ENCODE peak calls at places on chromosomes 2 and 18, in six cellular contexts. One of them, this sample, is unnamed.

GRCh38 chr2:111186933-111187332 is 66.2 kb downstream of the BCL2L11 start:
- DNase-seq in lower lobe of right lung: no peak
- DNase-seq in ovary: no peak
- DNase-seq in DND-41: no peak
- DNase-seq in right lobe of liver: no peak
- DNase-seq in hepatocyte: no peak
- DNase-seq in this sample: no peak

GRCh38 chr18:61901334-61901986 is 8.7 kb upstream of the RNF152 start:
- DNase-seq in lower lobe of right lung: no peak
- DNase-seq in ovary: peak; percentile 37
- DNase-seq in DND-41: peak; percentile 50
- DNase-seq in right lobe of liver: no peak
- DNase-seq in hepatocyte: peak; percentile 73
- DNase-seq in this sample: peak; percentile 56

GRCh38 chr2:207530160-207531023 is 630 bp downstream of the CREB1 start:
- DNase-seq in lower lobe of right lung: peak; percentile 67
- DNase-seq in ovary: peak; percentile 41
- DNase-seq in DND-41: peak; percentile 65
- DNase-seq in right lobe of liver: peak; percentile 71
- DNase-seq in hepatocyte: peak; percentile 54
- DNase-seq in this sample: peak; percentile 58

GRCh38 chr2:241702405-241703127 is 727 bp downstream of the ING5 start:
- DNase-seq in lower lobe of right lung: peak; percentile 87
- DNase-seq in ovary: peak; percentile 85
- DNase-seq in DND-41: peak; percentile 84
- DNase-seq in right lobe of liver: peak; percentile 94
- DNase-seq in hepatocyte: peak; percentile 95
- DNase-seq in this sample: peak; percentile 84

GRCh38 chr2:123993728-123994323 is 31.3 kb upstream of the CNTNAP5 start:
- DNase-seq in lower lobe of right lung: no peak
- DNase-seq in ovary: no peak
- DNase-seq in DND-41: peak; percentile 4
- DNase-seq in right lobe of liver: no peak
- DNase-seq in hepatocyte: peak; percentile 58
- DNase-seq in this sample: peak; percentile 38

GRCh38 chr2:218400167-218400929 is 680 bp downstream of the CTDSP1 start:
- DNase-seq in lower lobe of right lung: peak; percentile 76
- DNase-seq in ovary: peak; percentile 57
- DNase-seq in DND-41: peak; percentile 67
- DNase-seq in right lobe of liver: peak; percentile 75
- DNase-seq in hepatocyte: peak; percentile 56
- DNase-seq in this sample: peak; percentile 57

GRCh38 chr2:9424447-9425164 is 1.2 kb downstream of the CPSF3 start:
- DNase-seq in lower lobe of right lung: no peak
- DNase-seq in ovary: no peak
- DNase-seq in DND-41: no peak
- DNase-seq in right lobe of liver: no peak
- DNase-seq in hepatocyte: no peak
- DNase-seq in this sample: no peak

GRCh38 chr2:50719837-50720694 is 311.9 kb downstream of the NRXN1 start:
- DNase-seq in lower lobe of right lung: no peak
- DNase-seq in ovary: no peak
- DNase-seq in DND-41: no peak
- DNase-seq in right lobe of liver: no peak
- DNase-seq in hepatocyte: no peak
- DNase-seq in this sample: no peak

GRCh38 chr18:39839782-39840181 is 2115.3 kb upstream of the PIK3C3 start:
- DNase-seq in lower lobe of right lung: no peak
- DNase-seq in ovary: no peak
- DNase-seq in DND-41: no peak
- DNase-seq in right lobe of liver: no peak
- DNase-seq in hepatocyte: no peak
- DNase-seq in this sample: no peak

GRCh38 chr2:98727758-98728718 is 2.9 kb downstream of the MGAT4A start:
- DNase-seq in lower lobe of right lung: no peak
- DNase-seq in ovary: no peak
- DNase-seq in DND-41: peak; percentile 33
- DNase-seq in right lobe of liver: no peak
- DNase-seq in hepatocyte: no peak
- DNase-seq in this sample: no peak

GRCh38 chr2:174748948-174749347 is 15.3 kb downstream of the CHRNA1 start:
- DNase-seq in lower lobe of right lung: no peak
- DNase-seq in ovary: peak; percentile 50
- DNase-seq in DND-41: peak; percentile 73
- DNase-seq in right lobe of liver: no peak
- DNase-seq in hepatocyte: peak; percentile 85
- DNase-seq in this sample: peak; percentile 69

GRCh38 chr2:133322909-133323308 is 245.4 kb downstream of the NCKAP5 start:
- DNase-seq in lower lobe of right lung: no peak
- DNase-seq in ovary: no peak
- DNase-seq in DND-41: no peak
- DNase-seq in right lobe of liver: no peak
- DNase-seq in hepatocyte: no peak
- DNase-seq in this sample: no peak

GRCh38 chr18:40179647-40180175 is 1775.3 kb upstream of the PIK3C3 start:
- DNase-seq in lower lobe of right lung: no peak
- DNase-seq in ovary: no peak
- DNase-seq in DND-41: no peak
- DNase-seq in right lobe of liver: no peak
- DNase-seq in hepatocyte: no peak
- DNase-seq in this sample: no peak

GRCh38 chr18:49018961-49019445 is 68.2 kb upstream of the SMAD7 start:
- DNase-seq in lower lobe of right lung: no peak
- DNase-seq in ovary: peak; percentile 8
- DNase-seq in DND-41: no peak
- DNase-seq in right lobe of liver: no peak
- DNase-seq in hepatocyte: no peak
- DNase-seq in this sample: peak; percentile 15

GRCh38 chr2:168456526-168457176 is 579 bp downstream of the CERS6 start:
- DNase-seq in lower lobe of right lung: peak; percentile 60
- DNase-seq in ovary: peak; percentile 33
- DNase-seq in DND-41: peak; percentile 60
- DNase-seq in right lobe of liver: peak; percentile 69
- DNase-seq in hepatocyte: peak; percentile 70
- DNase-seq in this sample: peak; percentile 62

GRCh38 chr2:56448403-56448998 is 264.7 kb downstream of the CCDC85A start:
- DNase-seq in lower lobe of right lung: no peak
- DNase-seq in ovary: no peak
- DNase-seq in DND-41: no peak
- DNase-seq in right lobe of liver: no peak
- DNase-seq in hepatocyte: peak; percentile 32
- DNase-seq in this sample: peak; percentile 19

GRCh38 chr2:120470041-120470716 is 124.2 kb downstream of the INHBB start:
- DNase-seq in lower lobe of right lung: peak; percentile 89
- DNase-seq in ovary: peak; percentile 82
- DNase-seq in DND-41: no peak
- DNase-seq in right lobe of liver: peak; percentile 94
- DNase-seq in hepatocyte: peak; percentile 89
- DNase-seq in this sample: peak; percentile 53

GRCh38 chr2:230600285-230600684 is 112.4 kb upstream of the CAB39 start:
- DNase-seq in lower lobe of right lung: no peak
- DNase-seq in ovary: no peak
- DNase-seq in DND-41: peak; percentile 42
- DNase-seq in right lobe of liver: no peak
- DNase-seq in hepatocyte: no peak
- DNase-seq in this sample: no peak

GRCh38 chr2:100418563-100418962 is 1.1 kb upstream of the CHST10 start:
- DNase-seq in lower lobe of right lung: no peak
- DNase-seq in ovary: no peak
- DNase-seq in DND-41: no peak
- DNase-seq in right lobe of liver: no peak
- DNase-seq in hepatocyte: peak; percentile 32
- DNase-seq in this sample: no peak

DNA sequence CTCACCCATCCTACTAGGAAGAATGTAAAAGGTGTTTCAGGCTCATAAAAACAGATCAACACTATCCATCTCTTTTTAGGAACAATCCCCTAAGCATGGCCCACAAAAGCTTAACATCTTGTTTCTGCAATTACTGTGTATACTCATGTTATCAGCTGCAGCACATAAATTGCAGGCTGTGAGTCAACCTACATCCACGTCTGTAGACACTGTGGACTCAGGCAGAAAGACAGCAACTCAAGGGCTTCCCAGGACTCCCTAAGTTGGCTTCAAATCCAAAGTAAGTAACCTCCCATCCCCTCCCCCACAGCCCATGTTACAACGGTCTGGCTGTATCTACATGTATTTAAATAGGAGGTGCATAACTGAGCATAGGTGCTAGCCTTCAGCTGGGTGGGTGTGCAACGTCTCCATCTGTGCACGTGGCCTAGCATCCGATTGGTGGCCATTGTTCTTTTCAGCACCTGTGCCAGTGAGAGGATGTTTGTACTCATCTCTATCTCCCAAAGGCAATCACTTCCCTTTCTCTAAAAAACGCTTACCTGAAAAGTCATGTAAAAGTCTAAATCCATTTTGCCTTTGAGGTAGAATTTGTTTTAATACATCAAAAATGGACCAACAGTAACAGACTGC is 30.0 kb downstream of the UXS1 start:
- DNase-seq in lower lobe of right lung: no peak
- DNase-seq in ovary: no peak
- DNase-seq in DND-41: no peak
- DNase-seq in right lobe of liver: no peak
- DNase-seq in hepatocyte: peak; percentile 70
- DNase-seq in this sample: no peak
- H3K27ac ChIP-seq in lower lobe of right lung: no peak overlapping the region
- H3K27ac ChIP-seq in ovary: no peak overlapping the region
- H3K27ac ChIP-seq in DND-41: peak overlapping the region; percentile 57
- H3K27ac ChIP-seq in right lobe of liver: no peak overlapping the region
- H3K27ac ChIP-seq in hepatocyte: peak overlapping the region; percentile 84
- H3K27ac ChIP-seq in this sample: no peak overlapping the region

DNA sequence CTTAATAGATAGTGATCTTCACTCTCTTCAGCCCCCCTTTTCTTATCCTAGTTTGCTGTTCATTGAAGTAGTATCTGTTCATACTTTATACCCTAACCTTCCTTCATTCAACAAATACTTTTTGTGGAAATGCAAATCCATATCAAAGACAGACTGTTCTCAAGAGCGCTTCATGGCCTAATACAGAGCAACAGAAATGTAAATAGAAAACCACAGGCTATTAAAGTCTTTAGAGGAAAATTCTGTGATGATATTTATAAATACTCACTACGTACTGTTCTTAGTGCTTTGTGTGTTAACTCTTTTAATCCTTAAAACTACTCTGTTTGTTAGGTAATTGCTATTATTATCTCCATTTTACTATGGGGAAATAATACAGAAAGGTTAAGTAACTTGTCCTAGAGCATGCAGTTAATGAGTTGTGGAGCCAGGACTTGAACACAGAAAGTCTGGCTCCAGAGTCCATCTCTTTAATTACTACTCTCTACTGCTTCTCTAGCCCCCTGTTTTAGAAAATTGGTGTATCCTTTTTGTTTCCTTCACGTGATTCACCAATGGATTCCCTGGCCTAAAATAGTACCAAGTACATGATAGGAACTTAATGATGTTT is 2.9 kb downstream of the MDH1 start:
- DNase-seq in lower lobe of right lung: no peak
- DNase-seq in ovary: no peak
- DNase-seq in DND-41: no peak
- DNase-seq in right lobe of liver: no peak
- DNase-seq in hepatocyte: no peak
- DNase-seq in this sample: no peak
- H3K36me3 ChIP-seq in lower lobe of right lung: peaks cover 38% of the 10 kb centered on the region
- H3K36me3 ChIP-seq in ovary: no peaks in the 10 kb centered on the region
- H3K36me3 ChIP-seq in DND-41: peaks cover 47% of the 10 kb centered on the region
- H3K36me3 ChIP-seq in right lobe of liver: no peaks in the 10 kb centered on the region
- H3K36me3 ChIP-seq in hepatocyte: no peaks in the 10 kb centered on the region
- H3K36me3 ChIP-seq in this sample: no peaks in the 10 kb centered on the region

DNA sequence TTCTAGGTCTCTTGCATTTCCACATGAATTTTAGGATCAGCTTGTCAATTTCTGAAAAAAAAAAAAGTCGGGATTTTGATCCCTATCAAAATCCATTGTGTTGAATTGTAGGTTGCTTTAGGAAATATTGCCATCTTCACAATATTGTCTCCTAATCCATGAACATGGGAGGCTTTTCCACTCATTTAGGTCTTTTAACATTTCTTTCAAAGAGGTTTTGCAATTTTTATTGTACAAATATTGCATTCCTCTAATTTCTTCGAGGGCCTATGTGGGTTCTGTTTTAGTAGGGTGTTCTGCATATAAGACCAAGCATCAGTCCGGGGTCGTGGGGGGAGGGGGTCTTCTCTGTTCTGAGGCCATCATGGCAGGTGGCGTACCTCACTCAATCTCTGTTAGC is 725 bp upstream of the LAMA3 start:
- DNase-seq in lower lobe of right lung: no peak
- DNase-seq in ovary: no peak
- DNase-seq in DND-41: no peak
- DNase-seq in right lobe of liver: no peak
- DNase-seq in hepatocyte: no peak
- DNase-seq in this sample: no peak
- H3K27ac ChIP-seq in lower lobe of right lung: peak overlapping the region; percentile 77
- H3K27ac ChIP-seq in ovary: no peak overlapping the region
- H3K27ac ChIP-seq in DND-41: no peak overlapping the region
- H3K27ac ChIP-seq in right lobe of liver: no peak overlapping the region
- H3K27ac ChIP-seq in hepatocyte: peak overlapping the region; percentile 67
- H3K27ac ChIP-seq in this sample: no peak overlapping the region

DNA sequence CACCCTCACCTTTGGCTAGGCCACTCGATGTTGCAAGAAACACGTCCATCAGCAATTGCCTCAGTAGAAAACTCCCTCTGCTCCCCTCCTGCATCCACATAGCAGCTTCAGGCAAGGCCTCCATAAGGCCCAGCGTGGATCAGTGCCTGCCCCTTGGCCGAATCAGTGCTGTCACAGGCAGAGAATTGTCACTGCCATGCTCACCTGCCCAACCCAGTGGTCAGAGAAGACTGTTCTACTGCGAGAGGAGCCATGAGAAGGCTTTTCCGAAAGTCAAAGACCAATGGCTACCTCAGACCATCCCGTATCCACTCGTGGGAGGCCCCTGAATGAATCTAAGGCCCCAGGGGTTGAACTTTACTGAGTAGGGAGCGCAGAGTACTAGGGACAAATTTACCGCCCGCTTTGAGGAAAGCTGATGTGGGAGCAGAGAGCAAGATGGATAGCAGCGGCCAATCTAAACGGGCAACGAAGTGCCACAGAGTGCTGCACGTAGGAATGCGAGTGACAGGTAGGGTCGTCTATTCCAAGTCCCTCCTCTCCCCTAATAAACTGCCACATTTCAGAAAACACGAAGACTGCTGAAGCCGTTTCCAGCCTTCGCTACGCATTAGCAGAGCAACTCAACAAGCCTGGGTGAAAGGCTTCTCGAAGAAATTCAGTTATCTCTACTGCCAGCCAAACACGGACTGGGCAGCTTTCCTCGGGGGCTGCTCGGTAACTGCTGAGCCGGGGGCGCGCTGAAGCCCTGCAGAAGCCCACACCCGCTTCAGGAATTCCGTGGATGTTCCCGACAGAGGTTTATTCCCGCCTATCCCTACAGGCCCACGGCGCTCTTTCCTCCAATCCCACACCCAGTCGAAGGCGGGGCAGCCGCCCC is 970 bp upstream of the RALBP1 start:
- DNase-seq in lower lobe of right lung: no peak
- DNase-seq in ovary: peak; percentile 13
- DNase-seq in DND-41: no peak
- DNase-seq in right lobe of liver: no peak
- DNase-seq in hepatocyte: peak; percentile 94
- DNase-seq in this sample: peak; percentile 91
- H3K36me3 ChIP-seq in lower lobe of right lung: peaks cover 4% of the 10 kb centered on the region
- H3K36me3 ChIP-seq in ovary: no peaks in the 10 kb centered on the region
- H3K36me3 ChIP-seq in DND-41: peaks cover 13% of the 10 kb centered on the region
- H3K36me3 ChIP-seq in right lobe of liver: no peaks in the 10 kb centered on the region
- H3K36me3 ChIP-seq in hepatocyte: no peaks in the 10 kb centered on the region
- H3K36me3 ChIP-seq in this sample: no peaks in the 10 kb centered on the region

GRCh38 chr2:40199758-40200157 is 252.1 kb downstream of the SLC8A1 start:
- DNase-seq in lower lobe of right lung: no peak
- DNase-seq in ovary: no peak
- DNase-seq in DND-41: no peak
- DNase-seq in right lobe of liver: no peak
- DNase-seq in hepatocyte: no peak
- DNase-seq in this sample: no peak
- H3K27ac ChIP-seq in lower lobe of right lung: no peak overlapping the region
- H3K27ac ChIP-seq in ovary: no peak overlapping the region
- H3K27ac ChIP-seq in DND-41: no peak overlapping the region
- H3K27ac ChIP-seq in right lobe of liver: no peak overlapping the region
- H3K27ac ChIP-seq in hepatocyte: peak overlapping the region; percentile 48
- H3K27ac ChIP-seq in this sample: no peak overlapping the region

This sample was measured in colonic mucosa.